ENCODE peak calls at places on chromosomes 7 and 10, in nine cellular contexts. One of them, this sample, is unnamed.

GRCh38 chr10:6215241-6215640 is 12.5 kb downstream of the PFKFB3 start:
- DNase-seq in coronary artery: no peak
- DNase-seq in hippocampal formation: no peak
- DNase-seq in GM12865: no peak
- DNase-seq in mesothelial cell of epicardium: no peak
- DNase-seq in NCI-H1105 treated with DMSO at 0.1 percent for 48 hours: no peak
- DNase-seq in MM.1S: no peak
- DNase-seq in cardiac septum: no peak
- DNase-seq in astrocyte of the spinal cord: no peak
- DNase-seq in this sample: no peak

GRCh38 chr7:80719261-80719660 is 80.8 kb downstream of the CD36 start:
- DNase-seq in mesothelial cell of epicardium: no peak
- DNase-seq in GM12865: no peak
- DNase-seq in MM.1S: no peak
- DNase-seq in astrocyte of the spinal cord: peak
- DNase-seq in hippocampal formation: no peak
- DNase-seq in NCI-H1105 treated with DMSO at 0.1 percent for 48 hours: no peak
- DNase-seq in coronary artery: no peak
- DNase-seq in cardiac septum: no peak
- DNase-seq in this sample: peak

GRCh38 chr7:1555046-1555812 is 776 bp downstream of the TMEM184A start:
- DNase-seq in GM12865: no peak
- DNase-seq in NCI-H1105 treated with DMSO at 0.1 percent for 48 hours: no peak
- DNase-seq in hippocampal formation: no peak
- DNase-seq in mesothelial cell of epicardium: no peak
- DNase-seq in coronary artery: peak
- DNase-seq in cardiac septum: no peak
- DNase-seq in astrocyte of the spinal cord: peak
- DNase-seq in MM.1S: no peak
- DNase-seq in this sample: peak

GRCh38 chr10:129498680-129499079 is 31.6 kb downstream of the MGMT start:
- DNase-seq in MM.1S: no peak
- DNase-seq in hippocampal formation: no peak
- DNase-seq in mesothelial cell of epicardium: no peak
- DNase-seq in cardiac septum: no peak
- DNase-seq in NCI-H1105 treated with DMSO at 0.1 percent for 48 hours: no peak
- DNase-seq in coronary artery: peak
- DNase-seq in GM12865: no peak
- DNase-seq in astrocyte of the spinal cord: no peak
- DNase-seq in this sample: no peak

GRCh38 chr10:124339951-124340760 is 78.6 kb downstream of the OAT start:
- DNase-seq in hippocampal formation: no peak
- DNase-seq in mesothelial cell of epicardium: no peak
- DNase-seq in MM.1S: no peak
- DNase-seq in GM12865: peak
- DNase-seq in coronary artery: peak
- DNase-seq in cardiac septum: peak
- DNase-seq in NCI-H1105 treated with DMSO at 0.1 percent for 48 hours: no peak
- DNase-seq in astrocyte of the spinal cord: peak
- DNase-seq in this sample: peak

GRCh38 chr7:12729112-12729511 is 41.7 kb downstream of the ARL4A start:
- DNase-seq in MM.1S: no peak
- DNase-seq in astrocyte of the spinal cord: peak
- DNase-seq in NCI-H1105 treated with DMSO at 0.1 percent for 48 hours: peak
- DNase-seq in coronary artery: peak
- DNase-seq in mesothelial cell of epicardium: no peak
- DNase-seq in cardiac septum: peak
- DNase-seq in GM12865: no peak
- DNase-seq in hippocampal formation: peak
- DNase-seq in this sample: peak

GRCh38 chr10:45058580-45058979 is 57.9 kb downstream of the ZNF22 start:
- DNase-seq in astrocyte of the spinal cord: no peak
- DNase-seq in cardiac septum: no peak
- DNase-seq in NCI-H1105 treated with DMSO at 0.1 percent for 48 hours: no peak
- DNase-seq in MM.1S: no peak
- DNase-seq in hippocampal formation: no peak
- DNase-seq in coronary artery: no peak
- DNase-seq in mesothelial cell of epicardium: no peak
- DNase-seq in GM12865: no peak
- DNase-seq in this sample: peak

GRCh38 chr7:65390588-65390987 is 16.9 kb downstream of the ZNF92 start:
- DNase-seq in coronary artery: no peak
- DNase-seq in cardiac septum: no peak
- DNase-seq in MM.1S: no peak
- DNase-seq in astrocyte of the spinal cord: no peak
- DNase-seq in hippocampal formation: no peak
- DNase-seq in GM12865: peak
- DNase-seq in mesothelial cell of epicardium: no peak
- DNase-seq in NCI-H1105 treated with DMSO at 0.1 percent for 48 hours: no peak
- DNase-seq in this sample: no peak

GRCh38 chr7:55964261-55964801 is at the start of gene NIPSNAP2:
- DNase-seq in MM.1S: peak
- DNase-seq in coronary artery: no peak
- DNase-seq in NCI-H1105 treated with DMSO at 0.1 percent for 48 hours: peak
- DNase-seq in cardiac septum: peak
- DNase-seq in hippocampal formation: peak
- DNase-seq in GM12865: peak
- DNase-seq in astrocyte of the spinal cord: peak
- DNase-seq in mesothelial cell of epicardium: peak
- DNase-seq in this sample: peak

GRCh38 chr7:151038951-151039849 is 9.1 kb upstream of the ASIC3 start:
- DNase-seq in astrocyte of the spinal cord: peak
- DNase-seq in coronary artery: peak
- DNase-seq in GM12865: no peak
- DNase-seq in NCI-H1105 treated with DMSO at 0.1 percent for 48 hours: no peak
- DNase-seq in hippocampal formation: no peak
- DNase-seq in cardiac septum: peak
- DNase-seq in mesothelial cell of epicardium: no peak
- DNase-seq in MM.1S: no peak
- DNase-seq in this sample: peak

GRCh38 chr10:12543589-12543988 is 194.2 kb downstream of the CAMK1D start:
- DNase-seq in GM12865: no peak
- DNase-seq in MM.1S: no peak
- DNase-seq in hippocampal formation: no peak
- DNase-seq in astrocyte of the spinal cord: no peak
- DNase-seq in cardiac septum: peak
- DNase-seq in coronary artery: no peak
- DNase-seq in mesothelial cell of epicardium: no peak
- DNase-seq in NCI-H1105 treated with DMSO at 0.1 percent for 48 hours: no peak
- DNase-seq in this sample: no peak

GRCh38 chr7:92010215-92010614 is 69.6 kb downstream of the AKAP9 start:
- DNase-seq in GM12865: no peak
- DNase-seq in mesothelial cell of epicardium: no peak
- DNase-seq in cardiac septum: no peak
- DNase-seq in MM.1S: no peak
- DNase-seq in NCI-H1105 treated with DMSO at 0.1 percent for 48 hours: no peak
- DNase-seq in hippocampal formation: no peak
- DNase-seq in coronary artery: no peak
- DNase-seq in astrocyte of the spinal cord: no peak
- DNase-seq in this sample: no peak

GRCh38 chr7:117386125-117386709 is 41.1 kb downstream of the ASZ1 start:
- DNase-seq in astrocyte of the spinal cord: peak
- DNase-seq in hippocampal formation: no peak
- DNase-seq in NCI-H1105 treated with DMSO at 0.1 percent for 48 hours: no peak
- DNase-seq in GM12865: no peak
- DNase-seq in coronary artery: no peak
- DNase-seq in mesothelial cell of epicardium: no peak
- DNase-seq in MM.1S: no peak
- DNase-seq in cardiac septum: no peak
- DNase-seq in this sample: no peak

GRCh38 chr10:131814567-131815290 is 86.1 kb upstream of the PPP2R2D start:
- DNase-seq in mesothelial cell of epicardium: no peak
- DNase-seq in NCI-H1105 treated with DMSO at 0.1 percent for 48 hours: no peak
- DNase-seq in coronary artery: peak
- DNase-seq in GM12865: no peak
- DNase-seq in MM.1S: no peak
- DNase-seq in cardiac septum: peak
- DNase-seq in hippocampal formation: no peak
- DNase-seq in astrocyte of the spinal cord: no peak
- DNase-seq in this sample: no peak

GRCh38 chr7:23275906-23276305 is 23.2 kb upstream of the MALSU1 start:
- DNase-seq in cardiac septum: no peak
- DNase-seq in coronary artery: no peak
- DNase-seq in MM.1S: no peak
- DNase-seq in hippocampal formation: no peak
- DNase-seq in astrocyte of the spinal cord: no peak
- DNase-seq in GM12865: no peak
- DNase-seq in NCI-H1105 treated with DMSO at 0.1 percent for 48 hours: peak
- DNase-seq in mesothelial cell of epicardium: no peak
- DNase-seq in this sample: no peak

This sample was measured in cardiac fibroblast.